ENCODE peak calls at places on chromosomes 6 and 20, in four cellular contexts. V, W, S and U are unnamed samples.

GRCh38 chr20:2840967-2841531 is 504 bp downstream of the VPS16 start:
- DNase-seq in S (peak), W (peak), V (peak), U (no peak)

GRCh38 chr6:120274547-120274946 is 925.0 kb upstream of the MAN1A1 start:
- DNase-seq in S (no peak), V (no peak), W (no peak), U (no peak)

GRCh38 chr20:9626357-9626756 is 112.0 kb downstream of the LAMP5 start:
- DNase-seq in S (no peak), V (no peak), W (peak), U (no peak)

GRCh38 chr20:29318871-29319461 is 1938.5 kb upstream of the DEFB115 start:
- DNase-seq in S (no peak), V (no peak), W (no peak), U (no peak)

GRCh38 chr6:170284866-170285469 is 5.9 kb downstream of the DLL1 start:
- DNase-seq in W (no peak), V (no peak), S (no peak), U (no peak)

GRCh38 chr6:83511901-83512681 is at the start of gene PRSS35:
- DNase-seq in V (peak), W (no peak), S (peak), U (no peak)

GRCh38 chr6:85436408-85436807 is 13.5 kb upstream of the NT5E start:
- DNase-seq in W (no peak), V (no peak), S (peak), U (peak)

GRCh38 chr20:52895662-52896061 is 76.5 kb upstream of the TSHZ2 start:
- DNase-seq in S (no peak), V (no peak), W (no peak), U (no peak)

GRCh38 chr6:26474439-26474881 is 16.7 kb downstream of the BTN2A1 start:
- DNase-seq in W (no peak), S (no peak), V (no peak), U (no peak)

GRCh38 chr20:32751309-32752020 is 8.2 kb upstream of the COMMD7 start:
- DNase-seq in V (no peak), W (no peak), S (no peak), U (no peak)

GRCh38 chr6:159692303-159693127 is 526 bp downstream of the SOD2 start:
- DNase-seq in S (peak), W (peak), V (peak), U (no peak)

GRCh38 chr6:104955927-104956662 is 812 bp upstream of the LIN28B start:
- DNase-seq in W (peak), V (no peak), S (no peak), U (no peak)

GRCh38 chr6:107314644-107315043 is 144.7 kb downstream of the PDSS2 start:
- DNase-seq in V (no peak), S (no peak), W (peak), U (no peak)

GRCh38 chr20:535958-536357 is 7.6 kb downstream of the CSNK2A1 start:
- DNase-seq in V (peak), S (peak), W (no peak), U (no peak)

GRCh38 chr6:53067307-53067706 is 2.1 kb downstream of the FBXO9 start:
- DNase-seq in W (no peak), V (no peak), S (no peak), U (no peak)

GRCh38 chr6:126064257-126064993 is 78.1 kb downstream of the TRMT11 start:
- DNase-seq in W (no peak), S (no peak), V (no peak), U (no peak)

GRCh38 chr6:152298055-152298647 is 339.0 kb downstream of the SYNE1 start:
- DNase-seq in W (no peak), S (no peak), V (no peak), U (no peak)

GRCh38 chr6:170446841-170447560 is 106.1 kb downstream of the PSMB1 start:
- DNase-seq in S (no peak), V (no peak), W (no peak), U (no peak)

GRCh38 chr20:50652702-50653294 is 38.5 kb downstream of the RIPOR3 start:
- DNase-seq in V (no peak), S (no peak), W (peak), U (no peak)

GRCh38 chr20:51696304-51697118 is 71.7 kb downstream of the ATP9A start:
- DNase-seq in W (no peak), V (no peak), S (peak), U (no peak)

GRCh38 chr6:158818580-158819212 is 472 bp downstream of the EZR start:
- DNase-seq in W (peak), S (peak), V (peak), U (no peak)

GRCh38 chr6:137313928-137314855 is 95.0 kb upstream of the IFNGR1 start:
- DNase-seq in V (peak), S (peak), W (peak), U (peak)

GRCh38 chr6:41237128-41237527 is 9.0 kb downstream of the TREML4 start:
- DNase-seq in S (no peak), V (no peak), W (no peak), U (no peak)

GRCh38 chr6:107488875-107489635 is 862 bp upstream of the SOBP start:
- DNase-seq in S (peak), W (no peak), V (peak), U (no peak)

GRCh38 chr20:45816951-45817651 is 4.7 kb downstream of the UBE2C start:
- DNase-seq in W (no peak), S (no peak), V (no peak), U (no peak)

GRCh38 chr6:122025104-122025503 is 374.3 kb upstream of the HSF2 start:
- DNase-seq in W (no peak), V (no peak), S (no peak), U (no peak)

GRCh38 chr20:8155229-8155628 is 23.2 kb downstream of the PLCB1 start:
- DNase-seq in V (no peak), W (no peak), S (peak), U (no peak)

GRCh38 chr6:131024565-131024964 is 38.5 kb downstream of the EPB41L2 start:
- DNase-seq in S (no peak), W (no peak), V (no peak), U (no peak)

GRCh38 chr6:144547409-144547808 is 262.3 kb downstream of the UTRN start:
- DNase-seq in S (no peak), V (no peak), W (no peak), U (no peak)

GRCh38 chr20:63014710-63015109 is 7.9 kb upstream of the BHLHE23 start:
- DNase-seq in W (no peak), S (no peak), V (no peak), U (no peak)

GRCh38 chr6:169961772-169962561 is 210.5 kb downstream of the ERMARD start:
- DNase-seq in S (no peak), W (no peak), V (no peak), U (no peak)

GRCh38 chr6:163338671-163339405 is 75.7 kb upstream of the QKI start:
- DNase-seq in W (no peak), S (peak), V (no peak), U (peak)

GRCh38 chr6:33962673-33963072 is 158.9 kb upstream of the MLN start:
- DNase-seq in W (no peak), V (no peak), S (no peak), U (no peak)

GRCh38 chr6:80460396-80460912 is 354.0 kb downstream of the BCKDHB start:
- DNase-seq in S (peak), V (peak), W (no peak), U (peak)

GRCh38 chr6:108650781-108651180 is 90.1 kb downstream of the FOXO3 start:
- DNase-seq in S (peak), W (no peak), V (no peak), U (peak)

GRCh38 chr20:30815577-30816181 is 441.8 kb upstream of the DEFB115 start:
- DNase-seq in V (no peak), S (no peak), W (no peak), U (no peak)

GRCh38 chr6:14596410-14596809 is 478.8 kb downstream of the CD83 start:
- DNase-seq in V (peak), W (no peak), S (peak), U (peak)

GRCh38 chr6:96702626-96703025 is 134.7 kb downstream of the GPR63 start:
- DNase-seq in S (no peak), V (no peak), W (no peak), U (no peak)

GRCh38 chr6:71294121-71294523 is 5.5 kb downstream of the OGFRL1 start:
- DNase-seq in W (no peak), S (peak), V (peak), U (peak)